ENCODE peak calls at places on chromosomes 5 and 9, in eight cellular contexts. Y is neural progenitor cell, M is GM12865, Z is body of pancreas, F is DND-41, P is endothelial cell, I is upper lobe of right lung, S is colonic mucosa. W is an unnamed sample.

GRCh38 chr5:113578091-113578490 is 64.6 kb downstream of the YTHDC2 start:
- DNase-seq in I (no peak), F (no peak), Y (no peak), M (no peak), P (no peak), Z (no peak), S (no peak), W (no peak)

GRCh38 chr5:159704160-159704559 is 212.1 kb upstream of the ADRA1B start:
- DNase-seq in F (no peak), S (no peak), M (no peak), Z (no peak), Y (no peak), I (no peak), P (no peak), W (no peak)

GRCh38 chr5:154243736-154244135 is 53.2 kb downstream of the GALNT10 start:
- DNase-seq in S (no peak), P (no peak), Z (no peak), M (no peak), F (no peak), I (no peak), Y (peak), W (no peak)

GRCh38 chr9:114656301-114656700 is 1.3 kb downstream of the TEX53 start:
- DNase-seq in I (no peak), S (no peak), Y (no peak), F (no peak), M (no peak), Z (no peak), P (no peak), W (peak)

GRCh38 chr5:133225671-133226152 is 173.9 kb downstream of the HSPA4 start:
- DNase-seq in P (no peak), Z (no peak), M (no peak), Y (no peak), I (no peak), S (peak), F (no peak), W (no peak)

GRCh38 chr5:176664886-176665285 is 17.6 kb downstream of the TSPAN17 start:
- DNase-seq in Y (peak), S (no peak), I (no peak), P (no peak), Z (no peak), F (no peak), M (no peak), W (no peak)

GRCh38 chr9:14258840-14259239 is 55.1 kb downstream of the NFIB start:
- DNase-seq in Y (no peak), M (no peak), Z (no peak), F (no peak), P (no peak), S (no peak), I (no peak), W (no peak)

GRCh38 chr9:123348317-123348992 is 7.5 kb upstream of the CRB2 start:
- DNase-seq in P (no peak), F (no peak), M (no peak), S (no peak), I (no peak), Y (no peak), Z (no peak), W (no peak)

GRCh38 chr9:130382636-130383349 is 62.0 kb upstream of the ASS1 start:
- DNase-seq in I (no peak), P (no peak), S (no peak), Y (no peak), Z (no peak), F (no peak), M (no peak), W (no peak)

GRCh38 chr9:135521608-135522095 is 412 bp downstream of the LCN1 start:
- DNase-seq in I (no peak), M (no peak), F (no peak), Z (no peak), Y (no peak), P (no peak), S (no peak), W (peak)

GRCh38 chr5:958701-959571 is 49.7 kb upstream of the NKD2 start:
- DNase-seq in Z (peak), P (no peak), F (no peak), I (peak), Y (no peak), M (no peak), S (no peak), W (peak)

GRCh38 chr9:93699650-93700049 is 123.3 kb downstream of the PHF2 start:
- DNase-seq in M (no peak), Z (no peak), P (no peak), Y (no peak), S (no peak), F (no peak), I (peak), W (peak)

GRCh38 chr9:75990181-75990580 is 99.7 kb downstream of the PCSK5 start:
- DNase-seq in I (no peak), P (no peak), S (no peak), F (no peak), Z (no peak), M (no peak), Y (no peak), W (no peak)

GRCh38 chr5:64269164-64269563 is 103.5 kb downstream of the RNF180 start:
- DNase-seq in P (no peak), F (no peak), Z (no peak), M (no peak), S (no peak), Y (no peak), I (no peak), W (no peak)

GRCh38 chr9:37466037-37466709 is 923 bp upstream of the ZBTB5 start:
- DNase-seq in P (peak), M (peak), Z (peak), S (peak), F (peak), Y (peak), I (peak), W (peak)

GRCh38 chr5:167889276-167889675 is 402.2 kb upstream of the WWC1 start:
- DNase-seq in F (no peak), P (no peak), Z (no peak), Y (no peak), S (no peak), I (no peak), M (no peak), W (no peak)

GRCh38 chr5:79108792-79109191 is 2.8 kb upstream of the BHMT start:
- DNase-seq in Y (no peak), P (no peak), S (no peak), Z (no peak), I (no peak), M (no peak), F (no peak), W (no peak)

GRCh38 chr9:109910616-109911568 is 130.9 kb downstream of the PALM2AKAP2 start:
- DNase-seq in M (no peak), Z (no peak), I (no peak), P (no peak), S (peak), F (no peak), Y (no peak), W (no peak)

GRCh38 chr5:158641016-158641415 is 458.7 kb downstream of the EBF1 start:
- DNase-seq in P (no peak), Z (no peak), S (no peak), F (no peak), I (no peak), Y (no peak), M (no peak), W (no peak)

GRCh38 chr9:135468866-135469521 is 10.6 kb upstream of the PPP1R26 start:
- DNase-seq in I (no peak), Z (no peak), M (peak), S (no peak), F (no peak), P (no peak), Y (no peak), W (no peak)

GRCh38 chr9:91155181-91155580 is 206.5 kb downstream of the AUH start:
- DNase-seq in Z (no peak), I (no peak), Y (no peak), P (no peak), M (no peak), F (no peak), S (no peak), W (no peak)

GRCh38 chr9:129351058-129351641 is 173.1 kb upstream of the IER5L start:
- DNase-seq in S (peak), F (no peak), P (peak), Z (no peak), I (no peak), Y (peak), M (no peak), W (no peak)

GRCh38 chr5:122493091-122493775 is 181.2 kb downstream of the SNCAIP start:
- DNase-seq in F (no peak), Y (no peak), I (peak), Z (peak), P (no peak), M (no peak), S (no peak), W (no peak)

GRCh38 chr9:19788614-19789271 is at the start of gene SLC24A2:
- DNase-seq in P (peak), S (no peak), F (no peak), I (no peak), Y (peak), Z (no peak), M (no peak), W (no peak)

GRCh38 chr5:78377056-78377717 is 16.8 kb downstream of the SCAMP1 start:
- DNase-seq in P (no peak), M (no peak), I (no peak), Y (no peak), S (no peak), F (no peak), Z (peak), W (no peak)

GRCh38 chr5:167871091-167871490 is 420.4 kb upstream of the WWC1 start:
- DNase-seq in I (no peak), S (no peak), Y (no peak), Z (no peak), F (no peak), M (no peak), P (no peak), W (no peak)

GRCh38 chr9:17578911-17579793 is at the start of gene SH3GL2:
- DNase-seq in Z (peak), F (no peak), I (peak), M (peak), P (peak), Y (peak), S (peak), W (no peak)

GRCh38 chr9:21110708-21111576 is 30.7 kb downstream of the IFNW1 start:
- DNase-seq in F (peak), I (no peak), Y (peak), Z (peak), S (no peak), M (peak), P (peak), W (no peak)

GRCh38 chr5:119439140-119439625 is 13.1 kb upstream of the HSD17B4 start:
- DNase-seq in P (no peak), S (peak), Z (peak), Y (no peak), M (no peak), F (no peak), I (no peak), W (no peak)

GRCh38 chr9:35954942-35955546 is 2.9 kb downstream of the OR2S2 start:
- DNase-seq in S (peak), F (peak), Y (peak), P (peak), M (peak), Z (peak), I (no peak), W (no peak)

GRCh38 chr9:16442622-16443021 is 427.8 kb downstream of the BNC2 start:
- DNase-seq in P (no peak), Y (peak), S (no peak), F (no peak), I (no peak), M (no peak), Z (no peak), W (no peak)

GRCh38 chr5:125413861-125414260 is 667.4 kb upstream of the ZNF608 start:
- DNase-seq in F (no peak), I (no peak), S (no peak), M (no peak), Z (no peak), P (no peak), Y (peak), W (no peak)

DNA sequence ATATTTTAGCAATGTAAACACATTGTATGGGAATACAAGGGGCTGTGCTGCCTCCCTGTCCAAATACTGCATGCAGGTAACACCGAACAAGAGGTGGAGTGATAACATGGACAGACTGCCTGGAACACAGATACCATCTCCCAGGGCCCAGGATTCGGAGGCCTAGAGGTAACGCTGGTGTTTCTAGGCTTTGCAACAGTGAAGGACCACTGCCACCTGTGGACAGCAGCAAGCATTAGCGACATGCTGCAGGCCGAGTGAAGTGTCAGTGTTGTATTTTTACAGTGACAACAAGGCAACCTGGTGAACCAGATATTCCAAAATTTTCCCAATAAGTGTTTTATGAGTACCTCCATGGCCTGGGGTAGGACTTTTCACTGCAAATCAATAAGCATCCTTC is 379.2 kb downstream of the DMRT2 start:
- DNase-seq in M (peak), P (peak), S (no peak), Y (no peak), I (no peak), Z (peak), F (no peak), W (no peak)
- TF ChIP-seq CTCF in M (peak), P (no peak), S (no peak), Y (no peak), I (peak), Z (peak), F (peak), W (no peak)

GRCh38 chr9:34134521-34134920 is 8.0 kb upstream of the DCAF12 start:
- DNase-seq in F (no peak), Y (no peak), P (no peak), I (no peak), Z (no peak), S (no peak), M (no peak), W (no peak)

GRCh38 chr9:34140853-34141252 is 14.4 kb upstream of the DCAF12 start:
- DNase-seq in I (no peak), Z (no peak), F (no peak), M (no peak), Y (no peak), P (no peak), S (no peak), W (no peak)

GRCh38 chr9:34145165-34145564 is 18.7 kb upstream of the DCAF12 start:
- DNase-seq in M (peak), Z (no peak), S (no peak), F (no peak), P (no peak), I (no peak), Y (no peak), W (no peak)

GRCh38 chr9:34143116-34143515 is 16.6 kb upstream of the DCAF12 start:
- DNase-seq in Z (no peak), M (no peak), P (no peak), Y (no peak), I (no peak), F (no peak), S (no peak), W (no peak)

GRCh38 chr9:34139477-34140146 is 13.1 kb upstream of the DCAF12 start:
- DNase-seq in F (no peak), I (no peak), S (peak), Y (no peak), M (peak), P (no peak), Z (peak), W (no peak)
- TF ChIP-seq CTCF in F (no peak), I (peak), S (no peak), Y (no peak), M (peak), P (no peak), Z (no peak), W (peak)

GRCh38 chr9:133421615-133422542 is at the start of gene ADAMTS13:
- DNase-seq in Y (peak), F (no peak), S (no peak), M (peak), Z (no peak), P (no peak), I (no peak), W (no peak)
- TF ChIP-seq CTCF in Y (peak), F (peak), S (no peak), M (peak), Z (no peak), P (no peak), I (no peak), W (no peak)

GRCh38 chr9:83920942-83921707 is at the start of gene KIF27:
- DNase-seq in S (peak), M (peak), P (peak), I (peak), Z (peak), Y (peak), F (peak), W (peak)

GRCh38 chr9:83919111-83919510 is 2.1 kb downstream of the KIF27 start:
- DNase-seq in I (no peak), Y (no peak), S (no peak), P (no peak), Z (no peak), M (no peak), F (no peak), W (no peak)

DNA sequence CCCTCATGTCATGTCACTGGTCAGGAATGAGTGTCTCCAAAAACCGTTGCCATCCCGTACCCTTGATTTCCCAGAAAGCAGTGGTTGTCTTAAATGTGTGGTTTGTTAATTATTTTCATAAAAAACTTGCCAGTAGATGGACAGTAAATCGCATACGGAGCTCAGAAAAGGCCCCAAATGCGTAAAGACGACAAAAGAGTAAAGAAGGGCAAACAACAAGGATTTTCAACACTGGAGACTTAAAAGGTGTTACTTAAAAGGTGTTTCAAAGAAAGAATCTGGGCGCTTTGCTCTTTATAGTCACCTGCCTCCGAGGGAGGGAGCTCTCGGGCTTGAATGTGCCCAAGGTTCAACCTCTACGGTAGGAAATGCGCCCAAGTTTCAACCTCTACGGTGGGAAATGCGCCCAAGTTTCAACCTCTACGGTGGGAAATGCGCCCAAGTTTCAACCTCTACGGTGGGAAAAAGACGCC is 727 bp downstream of the KIF27 start:
- DNase-seq in M (no peak), I (no peak), F (no peak), Y (no peak), S (peak), P (no peak), Z (peak), W (no peak)
- TF ChIP-seq CTCF in M (no peak), I (no peak), F (peak), Y (no peak), S (no peak), P (no peak), Z (peak), W (peak)

GRCh38 chr5:174750720-174751119 is 26.3 kb downstream of the MSX2 start:
- DNase-seq in M (no peak), Y (no peak), F (no peak), I (no peak), S (no peak), Z (no peak), P (no peak), W (no peak)

GRCh38 chr5:174759091-174759490 is 34.7 kb downstream of the MSX2 start:
- DNase-seq in Z (no peak), I (no peak), P (no peak), M (no peak), Y (no peak), F (no peak), S (no peak), W (no peak)

GRCh38 chr5:174751154-174751990 is 27.0 kb downstream of the MSX2 start:
- DNase-seq in P (no peak), S (no peak), M (no peak), Y (peak), F (no peak), Z (no peak), I (no peak), W (no peak)

GRCh38 chr5:174752121-174752520 is 27.7 kb downstream of the MSX2 start:
- DNase-seq in S (no peak), Y (no peak), M (no peak), P (no peak), I (no peak), Z (no peak), F (no peak), W (no peak)

DNA sequence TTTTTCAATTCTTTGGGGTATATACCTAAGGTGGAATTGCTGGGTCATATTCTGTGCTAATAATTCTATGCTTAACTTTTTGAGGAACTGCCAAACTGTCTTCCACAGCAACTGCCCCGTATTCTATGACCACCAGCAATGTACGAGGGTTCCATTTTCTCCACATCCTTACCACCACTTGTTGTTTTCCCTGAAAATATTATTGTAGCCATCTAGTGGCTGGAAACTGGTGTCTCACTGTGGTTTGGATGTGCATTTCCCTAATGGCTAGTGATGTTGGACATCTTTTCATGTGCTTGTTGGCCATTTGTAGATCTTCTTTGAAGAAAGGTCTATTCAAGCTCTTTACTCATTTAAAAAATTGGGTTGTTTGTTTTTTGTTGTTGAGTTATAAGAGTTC is 30.7 kb downstream of the MSX2 start:
- DNase-seq in S (no peak), P (no peak), M (no peak), Y (peak), I (no peak), F (no peak), Z (no peak), W (no peak)
- TF ChIP-seq CTCF in S (no peak), P (peak), M (no peak), Y (peak), I (peak), F (no peak), Z (no peak), W (peak)

DNA sequence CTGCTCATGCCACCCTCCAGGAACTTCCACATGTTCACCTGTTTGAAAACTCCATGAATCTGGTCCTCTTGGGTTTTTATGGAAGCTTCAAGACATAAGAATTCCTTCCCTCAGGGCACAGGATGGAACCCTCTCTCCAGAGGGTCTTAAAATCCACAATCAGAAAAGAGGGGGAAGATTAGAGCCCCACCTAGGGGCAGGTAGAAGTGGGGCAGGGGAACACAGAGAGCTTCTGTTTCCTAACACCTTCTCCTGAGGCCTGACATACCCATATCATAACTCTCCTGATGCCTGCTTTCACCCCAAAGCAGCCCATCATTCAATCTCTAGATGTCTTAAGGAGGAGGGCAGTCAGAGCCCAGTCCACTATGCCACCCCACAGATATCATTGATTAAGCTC is 1087.7 kb upstream of the ARRDC3 start:
- DNase-seq in M (no peak), Y (no peak), I (no peak), P (no peak), Z (no peak), S (no peak), F (no peak), W (no peak)
- TF ChIP-seq CTCF in M (peak), Y (peak), I (no peak), P (peak), Z (no peak), S (no peak), F (peak), W (no peak)

GRCh38 chr5:143648696-143649095 is 163.3 kb upstream of the HMHB1 start:
- DNase-seq in I (no peak), Z (no peak), F (peak), P (peak), Y (no peak), M (peak), S (no peak), W (no peak)
- TF ChIP-seq CTCF in I (peak), Z (no peak), F (peak), P (peak), Y (no peak), M (peak), S (no peak), W (no peak)

GRCh38 chr5:141342773-141343172 is 856 bp upstream of the PCDHGA3 start:
- DNase-seq in Y (no peak), F (no peak), Z (no peak), M (no peak), S (no peak), P (no peak), I (no peak), W (no peak)

GRCh38 chr5:141343953-141344463 is 379 bp downstream of the PCDHGA3 start:
- DNase-seq in M (no peak), F (no peak), I (no peak), P (no peak), S (no peak), Z (no peak), Y (no peak), W (no peak)

GRCh38 chr5:141338538-141339306 is at the start of gene PCDHGA2:
- DNase-seq in Z (peak), F (no peak), Y (peak), P (no peak), I (no peak), S (no peak), M (peak), W (no peak)

GRCh38 chr5:141345327-141345726 is 1.7 kb downstream of the PCDHGA3 start:
- DNase-seq in S (no peak), Y (no peak), F (no peak), P (no peak), Z (no peak), M (no peak), I (no peak), W (no peak)

GRCh38 chr5:141343242-141343952 is at the start of gene PCDHGA3:
- DNase-seq in Y (no peak), M (peak), S (no peak), I (no peak), P (no peak), Z (no peak), F (no peak), W (no peak)
- TF ChIP-seq CTCF in Y (peak), M (no peak), S (no peak), I (peak), P (peak), Z (no peak), F (peak), W (no peak)

W was measured in osteocyte.